ENCODE peak calls at places on chromosomes 12 and 14, in five cellular contexts. One of them, this sample, is unnamed.
A peak's percentile ranks its signal among the peaks of the same experiment; 100 is the strongest.

GRCh38 chr12:75658826-75659823 is 147.7 kb upstream of the KRR1 start:
- DNase-seq in CD8-positive, alpha-beta memory T cell: no peak
- DNase-seq in NCI-H1092 treated with DMSO at 0.1 percent for 48 hours: peak; percentile 43
- DNase-seq in NCI-H2081: peak; percentile 36
- DNase-seq in M059J: peak; percentile 89
- DNase-seq in this sample: peak; percentile 45

GRCh38 chr12:24111591-24111990 is 162.1 kb upstream of the SOX5 start:
- DNase-seq in NCI-H2081: no peak
- DNase-seq in NCI-H1092 treated with DMSO at 0.1 percent for 48 hours: no peak
- DNase-seq in M059J: peak; percentile 54
- DNase-seq in CD8-positive, alpha-beta memory T cell: no peak
- DNase-seq in this sample: no peak

GRCh38 chr12:83996671-83997070 is 915.9 kb downstream of the SLC6A15 start:
- DNase-seq in CD8-positive, alpha-beta memory T cell: no peak
- DNase-seq in NCI-H1092 treated with DMSO at 0.1 percent for 48 hours: no peak
- DNase-seq in M059J: no peak
- DNase-seq in NCI-H2081: no peak
- DNase-seq in this sample: no peak

GRCh38 chr14:31510222-31510621 is 22.4 kb upstream of the GPR33 start:
- DNase-seq in NCI-H1092 treated with DMSO at 0.1 percent for 48 hours: peak; percentile 35
- DNase-seq in M059J: peak; percentile 24
- DNase-seq in NCI-H2081: peak; percentile 7
- DNase-seq in CD8-positive, alpha-beta memory T cell: no peak
- DNase-seq in this sample: no peak

GRCh38 chr14:64410084-64410774 is 22.1 kb downstream of the MTHFD1 start:
- DNase-seq in NCI-H2081: peak; percentile 3
- DNase-seq in CD8-positive, alpha-beta memory T cell: no peak
- DNase-seq in M059J: peak; percentile 81
- DNase-seq in NCI-H1092 treated with DMSO at 0.1 percent for 48 hours: no peak
- DNase-seq in this sample: no peak

GRCh38 chr12:3294481-3294911 is 196.5 kb upstream of the PRMT8 start:
- DNase-seq in M059J: no peak
- DNase-seq in NCI-H1092 treated with DMSO at 0.1 percent for 48 hours: peak; percentile 36
- DNase-seq in NCI-H2081: no peak
- DNase-seq in CD8-positive, alpha-beta memory T cell: no peak
- DNase-seq in this sample: no peak

GRCh38 chr14:31568151-31568550 is 6.9 kb downstream of the NUBPL start:
- DNase-seq in NCI-H1092 treated with DMSO at 0.1 percent for 48 hours: no peak
- DNase-seq in M059J: no peak
- DNase-seq in NCI-H2081: no peak
- DNase-seq in CD8-positive, alpha-beta memory T cell: no peak
- DNase-seq in this sample: no peak

GRCh38 chr12:46439793-46440511 is 67.4 kb upstream of the SLC38A2 start:
- DNase-seq in M059J: peak; percentile 64
- DNase-seq in NCI-H1092 treated with DMSO at 0.1 percent for 48 hours: no peak
- DNase-seq in NCI-H2081: no peak
- DNase-seq in CD8-positive, alpha-beta memory T cell: no peak
- DNase-seq in this sample: peak; percentile 24

GRCh38 chr14:49464885-49465284 is 121.3 kb downstream of the RPS29 start:
- DNase-seq in NCI-H2081: no peak
- DNase-seq in NCI-H1092 treated with DMSO at 0.1 percent for 48 hours: no peak
- DNase-seq in M059J: peak; percentile 22
- DNase-seq in CD8-positive, alpha-beta memory T cell: no peak
- DNase-seq in this sample: no peak

GRCh38 chr14:94129758-94130414 is 482 bp upstream of the IFI27L2 start:
- DNase-seq in CD8-positive, alpha-beta memory T cell: peak; percentile 13
- DNase-seq in NCI-H1092 treated with DMSO at 0.1 percent for 48 hours: no peak
- DNase-seq in M059J: peak; percentile 54
- DNase-seq in NCI-H2081: no peak
- DNase-seq in this sample: no peak

GRCh38 chr14:54440454-54440853 is 720 bp downstream of the CNIH1 start:
- DNase-seq in CD8-positive, alpha-beta memory T cell: no peak
- DNase-seq in NCI-H2081: no peak
- DNase-seq in M059J: no peak
- DNase-seq in NCI-H1092 treated with DMSO at 0.1 percent for 48 hours: no peak
- DNase-seq in this sample: no peak

GRCh38 chr14:49552630-49553029 is 33.5 kb downstream of the RPS29 start:
- DNase-seq in CD8-positive, alpha-beta memory T cell: no peak
- DNase-seq in M059J: no peak
- DNase-seq in NCI-H2081: no peak
- DNase-seq in NCI-H1092 treated with DMSO at 0.1 percent for 48 hours: no peak
- DNase-seq in this sample: no peak

This sample was measured in skeletal muscle cell.